ENCODE peak calls at places on chromosomes 11 and 22, in five cellular contexts. One of them, this sample, is unnamed.

GRCh38 chr11:132402056-132402684 is 1031.8 kb downstream of the NTM start:
- DNase-seq in NCI-H2029 treated with DMSO at 0.1 percent for 48 hours: no peak
- DNase-seq in epithelial cell of proximal tubule: no peak
- DNase-seq in stimulated activated CD4-positive, alpha-beta T cell treated with anti-CD3 and anti-CD28 coated beads, Interleukin-4, amount 100 ng/mL, for 1 hour: no peak
- DNase-seq in NCI-H1694: peak; percentile 46
- DNase-seq in this sample: peak; percentile 77

GRCh38 chr11:119777940-119778339 is 48.9 kb upstream of the NECTIN1 start:
- DNase-seq in epithelial cell of proximal tubule: no peak
- DNase-seq in stimulated activated CD4-positive, alpha-beta T cell treated with anti-CD3 and anti-CD28 coated beads, Interleukin-4, amount 100 ng/mL, for 1 hour: no peak
- DNase-seq in NCI-H1694: no peak
- DNase-seq in NCI-H2029 treated with DMSO at 0.1 percent for 48 hours: no peak
- DNase-seq in this sample: no peak

GRCh38 chr11:111454561-111455192 is 57.5 kb downstream of the BTG4 start:
- DNase-seq in NCI-H1694: no peak
- DNase-seq in stimulated activated CD4-positive, alpha-beta T cell treated with anti-CD3 and anti-CD28 coated beads, Interleukin-4, amount 100 ng/mL, for 1 hour: peak; percentile 57
- DNase-seq in NCI-H2029 treated with DMSO at 0.1 percent for 48 hours: no peak
- DNase-seq in epithelial cell of proximal tubule: no peak
- DNase-seq in this sample: peak; percentile 77

GRCh38 chr11:8601376-8602133 is 7.5 kb upstream of the STK33 start:
- DNase-seq in NCI-H2029 treated with DMSO at 0.1 percent for 48 hours: no peak
- DNase-seq in stimulated activated CD4-positive, alpha-beta T cell treated with anti-CD3 and anti-CD28 coated beads, Interleukin-4, amount 100 ng/mL, for 1 hour: no peak
- DNase-seq in NCI-H1694: no peak
- DNase-seq in epithelial cell of proximal tubule: no peak
- DNase-seq in this sample: no peak

GRCh38 chr22:25081409-25081824 is 118.2 kb upstream of the CRYBB3 start:
- DNase-seq in NCI-H2029 treated with DMSO at 0.1 percent for 48 hours: no peak
- DNase-seq in stimulated activated CD4-positive, alpha-beta T cell treated with anti-CD3 and anti-CD28 coated beads, Interleukin-4, amount 100 ng/mL, for 1 hour: peak; percentile 59
- DNase-seq in epithelial cell of proximal tubule: no peak
- DNase-seq in NCI-H1694: peak; percentile 10
- DNase-seq in this sample: peak; percentile 63

GRCh38 chr11:71079795-71080194 is 172.6 kb downstream of the SHANK2 start:
- DNase-seq in NCI-H2029 treated with DMSO at 0.1 percent for 48 hours: no peak
- DNase-seq in stimulated activated CD4-positive, alpha-beta T cell treated with anti-CD3 and anti-CD28 coated beads, Interleukin-4, amount 100 ng/mL, for 1 hour: no peak
- DNase-seq in epithelial cell of proximal tubule: no peak
- DNase-seq in NCI-H1694: no peak
- DNase-seq in this sample: no peak

GRCh38 chr22:38788016-38788415 is 5.9 kb downstream of the DNAL4 start:
- DNase-seq in NCI-H2029 treated with DMSO at 0.1 percent for 48 hours: peak; percentile 32
- DNase-seq in stimulated activated CD4-positive, alpha-beta T cell treated with anti-CD3 and anti-CD28 coated beads, Interleukin-4, amount 100 ng/mL, for 1 hour: no peak
- DNase-seq in NCI-H1694: no peak
- DNase-seq in epithelial cell of proximal tubule: no peak
- DNase-seq in this sample: no peak

GRCh38 chr11:2673250-2673610 is 26.6 kb downstream of the KCNQ1OT1 start:
- DNase-seq in stimulated activated CD4-positive, alpha-beta T cell treated with anti-CD3 and anti-CD28 coated beads, Interleukin-4, amount 100 ng/mL, for 1 hour: no peak
- DNase-seq in NCI-H2029 treated with DMSO at 0.1 percent for 48 hours: no peak
- DNase-seq in NCI-H1694: no peak
- DNase-seq in epithelial cell of proximal tubule: no peak
- DNase-seq in this sample: no peak

GRCh38 chr11:32233276-32233675 is 142.4 kb downstream of the RCN1 start:
- DNase-seq in NCI-H2029 treated with DMSO at 0.1 percent for 48 hours: no peak
- DNase-seq in epithelial cell of proximal tubule: no peak
- DNase-seq in NCI-H1694: no peak
- DNase-seq in stimulated activated CD4-positive, alpha-beta T cell treated with anti-CD3 and anti-CD28 coated beads, Interleukin-4, amount 100 ng/mL, for 1 hour: no peak
- DNase-seq in this sample: no peak

GRCh38 chr22:34508797-34509196 is 557.2 kb upstream of the ISX start:
- DNase-seq in stimulated activated CD4-positive, alpha-beta T cell treated with anti-CD3 and anti-CD28 coated beads, Interleukin-4, amount 100 ng/mL, for 1 hour: no peak
- DNase-seq in NCI-H1694: no peak
- DNase-seq in epithelial cell of proximal tubule: no peak
- DNase-seq in NCI-H2029 treated with DMSO at 0.1 percent for 48 hours: no peak
- DNase-seq in this sample: no peak

GRCh38 chr11:72758690-72759389 is 6.6 kb upstream of the ARAP1 start:
- DNase-seq in stimulated activated CD4-positive, alpha-beta T cell treated with anti-CD3 and anti-CD28 coated beads, Interleukin-4, amount 100 ng/mL, for 1 hour: no peak
- DNase-seq in NCI-H1694: peak; percentile 35
- DNase-seq in NCI-H2029 treated with DMSO at 0.1 percent for 48 hours: peak; percentile 75
- DNase-seq in epithelial cell of proximal tubule: no peak
- DNase-seq in this sample: no peak

GRCh38 chr11:74257934-74258553 is 53.4 kb downstream of the P4HA3 start:
- DNase-seq in NCI-H1694: no peak
- DNase-seq in epithelial cell of proximal tubule: no peak
- DNase-seq in NCI-H2029 treated with DMSO at 0.1 percent for 48 hours: peak; percentile 21
- DNase-seq in stimulated activated CD4-positive, alpha-beta T cell treated with anti-CD3 and anti-CD28 coated beads, Interleukin-4, amount 100 ng/mL, for 1 hour: no peak
- DNase-seq in this sample: no peak

GRCh38 chr11:94504689-94505293 is 7.5 kb upstream of the C11orf97 start:
- DNase-seq in stimulated activated CD4-positive, alpha-beta T cell treated with anti-CD3 and anti-CD28 coated beads, Interleukin-4, amount 100 ng/mL, for 1 hour: no peak
- DNase-seq in NCI-H2029 treated with DMSO at 0.1 percent for 48 hours: peak; percentile 63
- DNase-seq in NCI-H1694: no peak
- DNase-seq in epithelial cell of proximal tubule: no peak
- DNase-seq in this sample: peak; percentile 8

GRCh38 chr11:3169235-3169951 is 4.3 kb upstream of the OSBPL5 start:
- DNase-seq in NCI-H1694: no peak
- DNase-seq in NCI-H2029 treated with DMSO at 0.1 percent for 48 hours: no peak
- DNase-seq in stimulated activated CD4-positive, alpha-beta T cell treated with anti-CD3 and anti-CD28 coated beads, Interleukin-4, amount 100 ng/mL, for 1 hour: peak; percentile 26
- DNase-seq in epithelial cell of proximal tubule: no peak
- DNase-seq in this sample: no peak